ENCODE peak calls at places on chromosomes 5 and 9, in six cellular contexts. J, I, C, D, G and N are unnamed samples.

GRCh38 chr9:117703538-117703937 is 665 bp upstream of the TLR4 start:
- DNase-seq in I (no peak), D (peak), G (no peak), C (no peak), J (no peak), N (no peak)

GRCh38 chr9:93677061-93677571 is 100.7 kb downstream of the PHF2 start:
- DNase-seq in I (no peak), D (no peak), J (no peak), C (peak), G (peak), N (peak)

GRCh38 chr9:5263568-5264218 is 32.5 kb downstream of the INSL4 start:
- DNase-seq in I (peak), D (peak), G (no peak), J (peak), C (no peak), N (no peak)

GRCh38 chr9:128108784-128109709 is 18.5 kb downstream of the PTGES2 start:
- DNase-seq in J (no peak), D (no peak), I (no peak), C (no peak), G (no peak), N (no peak)

GRCh38 chr9:110143969-110144545 is 63.9 kb downstream of the C9orf152 start:
- DNase-seq in D (no peak), C (no peak), J (peak), G (no peak), I (peak), N (no peak)

GRCh38 chr5:67360047-67360446 is 163.4 kb upstream of the CD180 start:
- DNase-seq in D (no peak), I (no peak), J (no peak), C (no peak), G (no peak), N (no peak)

GRCh38 chr5:10863763-10864383 is 102.8 kb upstream of the DAP start:
- DNase-seq in D (peak), C (no peak), G (peak), J (peak), I (peak), N (no peak)

GRCh38 chr9:6667633-6668280 is 22.2 kb upstream of the GLDC start:
- DNase-seq in C (no peak), G (no peak), I (peak), D (peak), J (peak), N (no peak)

GRCh38 chr9:91037511-91038482 is 236.2 kb downstream of the SYK start:
- DNase-seq in D (peak), J (peak), C (peak), G (peak), I (no peak), N (no peak)

GRCh38 chr9:136856541-136857141 is 4.5 kb downstream of the MAMDC4 start:
- DNase-seq in C (peak), J (no peak), D (no peak), G (peak), I (no peak), N (no peak)

GRCh38 chr5:12332480-12332879 is 428.2 kb upstream of the CTNND2 start:
- DNase-seq in D (no peak), G (no peak), C (no peak), J (no peak), I (no peak), N (no peak)

GRCh38 chr9:14270358-14271077 is 43.4 kb downstream of the NFIB start:
- DNase-seq in I (peak), C (no peak), D (no peak), G (no peak), J (no peak), N (no peak)

GRCh38 chr5:133220851-133221674 is 169.2 kb downstream of the HSPA4 start:
- DNase-seq in I (no peak), J (no peak), C (no peak), G (no peak), D (peak), N (no peak)

GRCh38 chr9:36987891-36988290 is 46.2 kb downstream of the PAX5 start:
- DNase-seq in C (no peak), J (no peak), D (no peak), I (no peak), G (peak), N (peak)

GRCh38 chr5:143146161-143146560 is 257.3 kb downstream of the NR3C1 start:
- DNase-seq in J (no peak), G (no peak), D (no peak), I (no peak), C (no peak), N (no peak)

GRCh38 chr5:1479581-1480188 is 34.4 kb upstream of the SLC6A3 start:
- DNase-seq in G (no peak), C (no peak), J (peak), D (no peak), I (peak), N (no peak)

GRCh38 chr5:107514305-107514704 is 156.4 kb downstream of the EFNA5 start:
- DNase-seq in J (peak), I (no peak), C (no peak), G (no peak), D (no peak), N (no peak)

GRCh38 chr5:177447066-177447610 is 524 bp downstream of the PRR7 start:
- DNase-seq in J (peak), G (no peak), C (peak), I (peak), D (no peak), N (no peak)

GRCh38 chr9:21919377-21920362 is 74.5 kb downstream of the CDKN2A start:
- DNase-seq in G (no peak), D (peak), I (no peak), C (no peak), J (peak), N (no peak)

GRCh38 chr9:112352209-112352608 is 18.8 kb upstream of the PTBP3 start:
- DNase-seq in C (no peak), I (no peak), G (no peak), D (no peak), J (no peak), N (no peak)

GRCh38 chr9:12740845-12741244 is 34.0 kb upstream of the LURAP1L start:
- DNase-seq in D (peak), I (no peak), C (no peak), G (no peak), J (no peak), N (no peak)

GRCh38 chr5:81750308-81751008 is 439 bp downstream of the SSBP2 start:
- DNase-seq in I (peak), G (no peak), C (no peak), D (no peak), J (peak), N (no peak)

GRCh38 chr9:137117269-137117731 is 2.8 kb upstream of the DPP7 start:
- DNase-seq in C (peak), J (no peak), D (no peak), I (no peak), G (no peak), N (no peak)

GRCh38 chr5:93620487-93621339 is 37.7 kb downstream of the NR2F1 start:
- DNase-seq in C (no peak), G (peak), I (peak), D (peak), J (peak), N (no peak)

GRCh38 chr5:137181685-137182084 is 317.4 kb downstream of the SPOCK1 start:
- DNase-seq in D (no peak), J (no peak), C (no peak), G (no peak), I (no peak), N (no peak)

GRCh38 chr5:80069251-80069650 is 34.1 kb downstream of the THBS4 start:
- DNase-seq in C (no peak), I (no peak), G (no peak), J (no peak), D (no peak), N (no peak)

GRCh38 chr9:76528642-76529190 is 69.7 kb downstream of the GCNT1 start:
- DNase-seq in J (no peak), G (no peak), I (no peak), C (no peak), D (no peak), N (no peak)

GRCh38 chr9:87140605-87141109 is 193.4 kb upstream of the GAS1 start:
- DNase-seq in J (no peak), I (no peak), D (peak), C (no peak), G (no peak), N (no peak)

GRCh38 chr5:117054808-117055398 is 480.3 kb upstream of the SEMA6A start:
- DNase-seq in G (no peak), J (no peak), D (no peak), I (no peak), C (no peak), N (no peak)

GRCh38 chr5:179241175-179241574 is 104.1 kb downstream of the ADAMTS2 start:
- DNase-seq in I (no peak), C (peak), G (peak), J (no peak), D (no peak), N (peak)

DNA sequence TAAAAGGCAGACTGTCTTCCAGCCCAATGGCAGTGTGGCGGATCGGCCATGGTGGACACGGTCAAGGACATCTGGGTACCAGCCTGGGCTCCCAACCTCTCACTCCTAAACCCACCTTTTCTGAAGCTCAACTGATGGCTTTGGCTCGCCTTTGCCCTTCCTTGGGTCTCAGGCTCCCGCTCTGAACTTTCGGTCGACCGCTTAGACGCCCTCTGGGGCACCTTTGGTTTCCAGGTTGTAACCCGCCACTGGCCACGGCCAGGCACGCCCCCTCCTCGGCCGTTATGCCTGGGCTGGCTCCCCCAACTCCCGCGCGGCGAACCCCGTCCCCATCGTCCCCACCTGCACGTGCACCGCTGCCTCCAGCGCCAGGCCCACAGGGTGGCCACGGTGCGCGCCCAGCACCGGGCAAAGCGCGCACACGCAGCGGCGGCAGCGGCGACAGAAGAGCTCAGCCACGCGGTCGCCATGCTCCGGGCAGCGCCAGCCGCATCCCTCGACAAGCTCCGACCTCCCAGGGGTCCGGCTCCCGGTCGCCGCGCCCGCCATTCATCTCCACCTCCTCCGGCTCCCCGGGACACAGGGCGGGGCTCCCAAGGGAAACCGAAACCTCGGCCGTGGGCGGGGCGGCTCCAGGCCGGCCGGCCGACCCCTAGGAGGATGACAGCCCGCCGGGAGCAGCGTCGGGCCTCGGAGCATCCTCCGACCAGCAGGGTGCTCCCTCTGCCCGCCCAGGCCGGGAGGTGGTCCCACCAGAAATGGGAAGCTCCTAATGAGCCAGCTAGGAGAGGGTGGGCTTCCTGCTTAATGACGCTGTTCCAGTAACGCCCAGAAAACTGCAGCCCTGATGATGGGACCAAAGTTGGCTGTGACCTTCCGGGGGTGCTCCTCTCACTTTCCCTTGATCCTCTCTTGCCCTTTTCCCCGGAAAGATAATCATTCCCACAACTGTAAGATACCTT is at the start of gene TRIM14:
- DNase-seq in C (no peak), J (peak), I (peak), D (peak), G (no peak), N (peak)
- TF ChIP-seq CTCF in C (no peak), J (peak), I (peak), D (peak), G (no peak), N (peak)

DNA sequence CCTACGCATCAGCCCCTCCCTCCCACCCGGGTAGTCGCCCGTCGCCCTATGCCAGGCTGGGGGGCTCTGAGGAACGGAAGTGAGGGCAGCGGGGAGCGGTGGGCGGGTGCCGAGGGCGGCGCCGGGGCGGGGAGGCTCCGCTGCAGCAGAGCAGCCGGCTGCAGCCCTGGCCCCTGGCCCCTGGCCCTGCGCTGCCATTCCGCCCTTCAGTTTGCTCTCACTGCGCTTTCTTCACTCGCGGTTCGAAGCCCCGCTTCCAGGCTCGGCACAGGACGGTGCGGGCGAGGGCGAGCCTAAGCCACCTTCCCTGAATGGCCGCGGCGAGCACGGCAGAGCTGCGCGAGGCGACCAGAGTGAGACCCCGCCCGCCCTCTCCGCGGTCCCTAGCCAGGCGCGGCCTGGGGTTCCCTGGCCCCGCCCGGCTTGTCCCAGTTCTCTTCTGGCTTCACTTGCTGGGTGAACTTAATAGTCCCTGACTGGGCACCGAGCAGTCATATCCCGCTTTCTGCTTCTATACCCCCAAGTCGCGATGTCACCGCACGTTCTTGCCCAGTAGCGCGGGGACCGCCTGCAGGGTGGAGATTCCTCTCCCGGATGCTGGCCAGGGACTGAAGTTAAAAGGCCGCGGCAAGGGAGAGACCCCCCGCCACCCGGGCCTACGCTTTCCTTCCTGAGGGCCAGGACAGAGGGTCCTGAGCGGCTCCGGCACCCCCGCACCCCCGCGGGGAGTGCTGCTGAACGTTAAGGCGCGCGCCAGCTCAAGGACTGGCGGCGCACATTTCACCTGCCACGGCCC is 618 bp upstream of the TRIM36 start:
- DNase-seq in D (no peak), J (no peak), C (no peak), I (peak), G (no peak), N (peak)
- H3K27ac ChIP-seq in D (no peak), J (no peak), C (peak), I (no peak), G (peak), N (no peak)

DNA sequence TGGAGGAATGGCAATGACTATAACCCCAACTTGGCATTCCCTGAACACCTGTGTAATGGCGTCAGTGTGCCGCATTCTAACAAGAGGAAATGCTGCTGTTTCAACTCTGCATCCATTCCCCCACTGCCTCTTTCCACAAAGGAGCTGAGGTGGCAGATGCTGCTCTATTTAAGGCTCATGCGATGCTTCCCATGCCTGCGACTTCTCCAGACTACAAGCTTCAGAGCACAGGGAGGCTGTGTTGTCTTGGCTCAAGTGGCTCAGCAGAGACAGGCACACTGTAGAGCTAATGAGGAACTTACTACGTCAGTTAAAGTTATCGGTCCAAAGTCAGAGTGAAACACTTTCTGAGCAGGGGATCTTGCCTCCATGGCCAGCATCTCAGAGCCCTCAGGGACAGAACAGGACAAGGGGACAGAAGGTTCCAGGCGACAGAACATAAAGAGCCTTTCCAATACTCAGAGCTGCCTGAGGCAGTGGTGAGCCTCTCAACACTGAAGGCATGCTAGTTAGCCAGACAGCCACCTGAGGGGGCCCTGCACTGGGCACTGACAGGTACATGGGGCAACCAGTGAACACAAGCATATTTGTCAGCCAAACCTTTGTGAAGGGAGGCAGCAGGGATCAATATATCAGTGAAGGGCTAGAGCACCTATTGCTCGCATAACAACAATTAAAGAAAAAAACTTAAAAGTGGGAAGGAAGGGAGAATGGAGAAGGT is 21.8 kb downstream of the TNIP1 start:
- DNase-seq in G (no peak), I (no peak), D (no peak), C (no peak), J (peak), N (no peak)
- TF ChIP-seq CTCF in G (no peak), I (no peak), D (no peak), C (no peak), J (peak), N (peak)

DNA sequence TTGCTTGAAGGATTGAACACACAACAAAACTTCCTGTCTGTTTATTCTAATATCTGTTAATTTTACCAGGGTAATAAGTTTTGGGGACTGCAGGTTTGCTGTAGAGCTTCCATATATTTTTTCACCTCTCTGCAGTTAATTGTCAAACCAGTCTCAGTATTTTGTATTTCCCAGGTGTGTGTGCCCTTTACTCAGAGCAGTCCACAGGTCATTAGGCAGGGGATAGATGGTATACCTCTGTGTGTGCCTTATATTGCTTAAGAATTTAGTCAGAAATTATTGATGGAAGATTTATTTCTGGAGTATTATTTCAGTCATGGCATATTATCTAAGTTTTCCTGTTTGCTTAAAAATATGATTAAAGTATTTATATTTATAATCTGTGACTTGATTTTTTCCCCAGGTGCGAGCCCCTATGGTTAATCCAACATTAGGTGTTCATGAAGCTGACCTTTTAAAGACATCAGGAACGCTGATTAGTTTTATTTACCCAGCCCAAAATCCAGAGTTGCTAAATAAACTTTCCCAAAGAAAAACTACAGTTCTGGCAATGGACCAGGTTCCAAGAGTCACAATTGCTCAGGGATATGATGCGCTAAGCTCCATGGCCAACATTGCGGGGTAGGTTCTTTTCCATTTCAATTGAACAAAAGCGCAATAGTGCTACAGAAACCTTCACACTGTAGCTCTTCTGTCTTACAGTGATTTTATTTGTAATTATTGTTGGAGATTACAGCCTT is 12.6 kb downstream of the NNT start:
- DNase-seq in D (no peak), I (no peak), J (no peak), G (no peak), C (no peak), N (no peak)
- H3K27ac ChIP-seq in D (no peak), I (peak), J (no peak), G (no peak), C (no peak), N (no peak)

DNA sequence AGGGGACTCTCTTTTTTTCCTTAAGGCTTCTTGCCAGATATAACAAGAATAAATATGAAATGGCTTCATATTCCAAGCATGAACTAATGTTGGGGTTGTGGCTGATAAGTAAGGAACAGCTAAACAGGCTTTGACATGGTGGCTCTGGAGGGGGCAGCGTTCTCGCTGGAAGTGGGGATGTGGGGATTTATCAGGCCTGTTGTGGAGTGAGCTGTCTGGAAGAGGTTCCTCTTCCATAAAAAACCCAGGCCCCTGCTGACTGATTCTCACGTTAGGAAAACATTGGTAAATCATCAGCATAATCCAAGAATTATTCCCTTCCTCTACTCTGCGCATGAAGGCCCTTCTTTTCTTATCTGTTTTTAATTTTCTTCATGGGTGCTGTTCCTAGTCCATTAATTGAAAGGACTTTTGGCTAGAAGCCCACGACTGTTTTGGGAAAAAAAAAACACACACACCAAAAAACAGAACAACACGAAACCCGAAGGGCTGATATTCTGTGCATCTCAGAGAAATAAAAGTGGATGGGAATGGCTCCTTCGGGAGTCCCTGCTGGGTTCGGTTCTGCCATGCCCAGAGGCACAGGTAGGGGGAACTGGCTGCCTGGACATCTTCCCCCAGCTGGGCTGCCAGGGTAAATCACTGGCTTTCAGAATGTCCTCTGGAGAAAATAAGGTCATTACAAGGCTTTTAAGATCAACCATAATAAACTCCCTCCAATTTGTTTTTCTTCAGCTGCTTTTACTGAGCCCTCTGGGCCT is 297.0 kb downstream of the SLIT3 start:
- DNase-seq in C (no peak), J (no peak), D (no peak), G (peak), I (peak), N (no peak)
- TF ChIP-seq CTCF in C (no peak), J (no peak), D (peak), G (peak), I (peak), N (peak)